ENCODE peak calls at places on chromosomes 4 and X, in five cellular contexts. L is SK-N-SH, K is K562, I is GM12878, Z is HepG2. Q is an unnamed sample.

GRCh38 chr4:155759372-155760252 is 791 bp downstream of the GUCY1B1 start:
- DNase-seq in K (no peak), Z (no peak), I (no peak), L (peak), Q (peak)

GRCh38 chr4:168972601-168973000 is 37.5 kb downstream of the CBR4 start:
- DNase-seq in K (no peak), I (no peak), Z (no peak), L (no peak), Q (no peak)

GRCh38 chr4:184528713-184529112 is 54.4 kb upstream of the IRF2 start:
- DNase-seq in K (no peak), I (no peak), L (no peak), Z (no peak), Q (no peak)

GRCh38 chrX:120309873-120310730 is 1.2 kb downstream of the TMEM255A start:
- DNase-seq in L (peak), I (no peak), K (no peak), Z (no peak), Q (peak)

GRCh38 chr4:171017596-171017995 is 795.6 kb upstream of the GALNTL6 start:
- DNase-seq in Z (no peak), I (no peak), K (no peak), L (no peak), Q (no peak)

GRCh38 chr4:92121099-92121498 is 182.7 kb upstream of the GRID2 start:
- DNase-seq in L (no peak), Z (no peak), K (no peak), I (no peak), Q (no peak)

GRCh38 chr4:137738377-137738990 is 206.2 kb upstream of the PCDH18 start:
- DNase-seq in I (no peak), K (no peak), Z (no peak), L (no peak), Q (no peak)

GRCh38 chrX:66553973-66554372 is 84.9 kb downstream of the EDA2R start:
- DNase-seq in I (no peak), Z (no peak), K (no peak), L (no peak), Q (no peak)

GRCh38 chrX:49039598-49040375 is 3.4 kb downstream of the TFE3 start:
- DNase-seq in L (peak), I (no peak), Z (peak), K (peak), Q (peak)

GRCh38 chr4:79540143-79540542 is 132.1 kb upstream of the GK2 start:
- DNase-seq in L (no peak), Z (no peak), K (no peak), I (no peak), Q (no peak)
- TF ChIP-seq GABPA in L (no peak), Z (no peak), K (no peak), I (no peak), Q (no peak)

DNA sequence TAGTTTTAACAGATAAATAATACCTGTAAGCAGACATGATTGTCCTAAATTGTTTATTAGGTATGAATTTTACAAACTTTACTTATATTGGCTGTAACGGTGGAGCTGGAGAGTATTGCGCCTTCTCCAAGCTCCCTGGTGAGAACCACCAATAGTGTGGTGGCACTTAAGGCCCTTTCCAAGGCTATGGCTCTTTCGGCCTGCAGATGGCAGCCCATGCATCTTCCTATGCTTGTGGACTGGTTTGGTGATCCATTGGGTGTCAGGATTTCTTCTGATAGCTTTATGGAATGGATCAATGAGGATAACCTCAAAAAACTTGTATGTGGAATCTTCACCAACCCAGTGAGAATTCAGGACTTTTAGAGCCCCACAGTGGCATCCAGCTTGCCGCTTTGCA is 7.8 kb downstream of the LARP1B start:
- DNase-seq in I (no peak), L (peak), Z (peak), K (peak), Q (peak)
- TF ChIP-seq SIN3A in I (no peak), L (no peak), Z (no peak), K (no peak), Q (no peak)

DNA sequence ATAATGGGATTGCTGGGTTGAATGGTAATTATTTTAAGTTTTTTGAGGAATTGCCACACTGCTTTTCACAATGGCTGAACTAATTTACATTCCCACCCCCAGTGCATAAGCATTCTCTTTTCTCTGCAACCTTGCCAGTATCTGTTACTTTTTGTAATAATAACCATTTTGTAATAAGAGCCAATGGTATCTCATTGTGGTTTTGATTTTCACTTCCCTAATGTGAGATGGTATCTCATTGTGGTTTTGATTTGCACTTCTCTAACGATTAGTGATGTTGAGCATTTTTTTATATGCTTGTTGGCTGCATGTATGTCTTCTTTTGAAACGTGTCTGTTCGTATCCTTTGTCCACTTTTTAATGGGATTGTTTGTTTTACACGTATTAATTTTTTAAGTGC is 213.1 kb upstream of the HDX start:
- DNase-seq in Z (no peak), K (no peak), L (no peak), I (no peak), Q (no peak)
- H3K4me2 ChIP-seq in Z (no peak), K (no peak), L (no peak), I (no peak), Q (no peak)

GRCh38 chrX:19683358-19683757 is 168.1 kb upstream of the MAP3K15 start:
- DNase-seq in Z (no peak), K (no peak), L (no peak), I (no peak), Q (no peak)

GRCh38 chrX:19683817-19684216 is 168.5 kb upstream of the MAP3K15 start:
- DNase-seq in L (no peak), K (no peak), I (no peak), Z (no peak), Q (no peak)

GRCh38 chrX:19680580-19680979 is 165.3 kb upstream of the MAP3K15 start:
- DNase-seq in I (no peak), Z (no peak), L (no peak), K (no peak), Q (no peak)

GRCh38 chrX:19684265-19684664 is 169.0 kb upstream of the MAP3K15 start:
- DNase-seq in Z (no peak), I (no peak), L (no peak), K (no peak), Q (no peak)

GRCh38 chrX:19682712-19683331 is 167.5 kb upstream of the MAP3K15 start:
- DNase-seq in L (peak), I (no peak), K (no peak), Z (no peak), Q (no peak)
- TF ChIP-seq GABPA in L (no peak), I (no peak), K (no peak), Z (no peak), Q (no peak)

DNA sequence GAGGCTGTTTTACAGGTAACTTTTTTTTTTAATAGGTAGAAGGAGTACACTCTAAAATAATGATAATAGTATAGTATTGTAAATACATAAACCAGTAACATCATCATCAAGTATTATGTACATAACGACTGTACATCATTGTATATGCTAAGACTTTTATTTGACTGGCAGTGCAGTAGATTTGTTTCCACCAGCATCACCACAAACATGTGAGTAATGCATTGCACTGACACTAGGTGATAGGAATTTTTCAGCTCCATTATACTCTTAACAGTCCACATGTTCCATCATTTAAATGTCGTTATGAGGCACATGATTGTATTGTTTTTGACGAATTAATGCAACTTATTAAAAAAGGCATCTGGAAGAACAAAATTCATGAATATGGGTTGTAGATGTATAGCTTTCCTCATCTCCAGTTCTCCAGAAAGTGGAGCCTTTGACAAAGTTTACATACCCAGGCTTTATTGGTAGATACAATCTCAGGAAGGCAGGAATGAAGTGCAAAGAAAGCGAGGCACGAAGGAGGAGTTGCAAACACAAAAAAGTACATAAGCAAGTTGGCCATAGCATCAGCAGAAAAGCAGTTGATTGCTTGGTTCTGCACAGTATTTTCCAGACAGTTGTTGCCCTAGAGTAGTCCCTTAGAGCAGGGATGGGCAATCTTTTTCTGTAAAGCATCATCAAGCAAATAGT is 336.9 kb upstream of the NR3C2 start:
- DNase-seq in K (no peak), Z (no peak), L (no peak), I (no peak), Q (no peak)
- TF ChIP-seq SIN3A in K (no peak), Z (no peak), L (no peak), I (no peak), Q (no peak)